ENCODE peak calls at places on chromosomes 3 and 15, in eight cellular contexts. T is IMR-90, Q is brain microvascular endothelial cell, X is stomach, P is breast epithelium, B is neural progenitor cell, W is tibial artery, R is upper lobe of right lung. M is an unnamed sample.
A peak's percentile ranks its signal among the peaks of the same experiment; 100 is the strongest.

GRCh38 chr3:43838877-43839276 is 148.1 kb downstream of the ABHD5 start:
- DNase-seq in T (no peak), Q (no peak), X (no peak), P (no peak), B (no peak), W (no peak), R (no peak), M (no peak)

GRCh38 chr15:99073008-99073714 is 31.7 kb upstream of the SYNM start:
- DNase-seq in T (peak; percentile 5), Q (no peak), X (no peak), P (no peak), B (no peak), W (peak; percentile 34), R (peak; percentile 12), M (no peak)

GRCh38 chr3:132966374-132966773 is 71.8 kb upstream of the TMEM108 start:
- DNase-seq in T (no peak), Q (no peak), X (no peak), P (no peak), B (no peak), W (no peak), R (no peak), M (no peak)

GRCh38 chr3:104437131-104437750 is 929.5 kb upstream of the ALCAM start:
- DNase-seq in T (peak; percentile 53), Q (peak; percentile 72), X (no peak), P (no peak), B (no peak), W (no peak), R (no peak), M (peak; percentile 63)

GRCh38 chr3:185353823-185354614 is 8.9 kb upstream of the MAP3K13 start:
- DNase-seq in T (peak; percentile 37), Q (peak; percentile 34), X (peak; percentile 79), P (peak; percentile 61), B (peak; percentile 93), W (peak; percentile 67), R (no peak), M (no peak)

GRCh38 chr15:88805031-88805780 is 2.0 kb downstream of the ACAN start:
- DNase-seq in T (no peak), Q (no peak), X (no peak), P (no peak), B (no peak), W (no peak), R (no peak), M (no peak)

GRCh38 chr3:83632526-83632925 is 1326.3 kb upstream of the CADM2 start:
- DNase-seq in T (no peak), Q (no peak), X (no peak), P (no peak), B (no peak), W (no peak), R (no peak), M (no peak)

GRCh38 chr3:185558395-185558794 is 6.0 kb upstream of the LIPH start:
- DNase-seq in T (no peak), Q (no peak), X (peak; percentile 87), P (peak; percentile 58), B (no peak), W (no peak), R (peak; percentile 78), M (no peak)

GRCh38 chr3:46905661-46906451 is 28.3 kb downstream of the PTH1R start:
- DNase-seq in T (no peak), Q (no peak), X (no peak), P (no peak), B (no peak), W (peak; percentile 63), R (peak; percentile 50), M (no peak)

GRCh38 chr15:42228036-42228435 is 19.9 kb upstream of the VPS39 start:
- DNase-seq in T (no peak), Q (no peak), X (no peak), P (no peak), B (no peak), W (no peak), R (no peak), M (no peak)

GRCh38 chr15:65792988-65793812 is 1.1 kb upstream of the DENND4A start:
- DNase-seq in T (no peak), Q (no peak), X (no peak), P (no peak), B (no peak), W (no peak), R (no peak), M (no peak)

GRCh38 chr15:60218256-60218655 is 179.5 kb downstream of the ANXA2 start:
- DNase-seq in T (no peak), Q (no peak), X (no peak), P (no peak), B (peak; percentile 56), W (no peak), R (no peak), M (no peak)

GRCh38 chr3:186815490-186815889 is 9.2 kb upstream of the RFC4 start:
- DNase-seq in T (peak; percentile 68), Q (peak; percentile 47), X (no peak), P (no peak), B (no peak), W (no peak), R (no peak), M (no peak)

GRCh38 chr3:173140986-173141385 is at the start of gene SPATA16:
- DNase-seq in T (no peak), Q (no peak), X (no peak), P (no peak), B (no peak), W (peak; percentile 47), R (no peak), M (no peak)

GRCh38 chr15:72991026-72991425 is 61.2 kb upstream of the NEO1 start:
- DNase-seq in T (peak; percentile 40), Q (no peak), X (no peak), P (no peak), B (no peak), W (no peak), R (no peak), M (no peak)

GRCh38 chr3:9280477-9281219 is 31.2 kb upstream of the SRGAP3 start:
- DNase-seq in T (no peak), Q (no peak), X (no peak), P (no peak), B (peak; percentile 80), W (no peak), R (no peak), M (no peak)

GRCh38 chr15:77702211-77702957 is 69.7 kb upstream of the LINGO1 start:
- DNase-seq in T (peak; percentile 18), Q (peak; percentile 5), X (no peak), P (no peak), B (peak; percentile 91), W (no peak), R (no peak), M (peak; percentile 14)

GRCh38 chr3:25635038-25635437 is 29.7 kb downstream of the TOP2B start:
- DNase-seq in T (no peak), Q (no peak), X (no peak), P (no peak), B (no peak), W (no peak), R (no peak), M (no peak)
- H3K36me3 ChIP-seq in T (peaks cover 9% of the 10 kb centered on the region), Q (peaks cover 10% of the 10 kb centered on the region), X (peaks cover 70% of the 10 kb centered on the region), P (peaks cover 10% of the 10 kb centered on the region), B (peaks cover 9% of the 10 kb centered on the region), W (peaks cover 31% of the 10 kb centered on the region), R (peaks cover 77% of the 10 kb centered on the region), M (no peaks in the 10 kb centered on the region)

GRCh38 chr3:14137004-14137403 is 12.2 kb downstream of the TMEM43 start:
- DNase-seq in T (no peak), Q (no peak), X (peak; percentile 67), P (no peak), B (no peak), W (peak; percentile 90), R (no peak), M (no peak)

GRCh38 chr3:14133876-14134275 is 9.0 kb downstream of the TMEM43 start:
- DNase-seq in T (peak; percentile 16), Q (no peak), X (no peak), P (no peak), B (no peak), W (no peak), R (no peak), M (no peak)

GRCh38 chr3:14134291-14134690 is 9.4 kb downstream of the TMEM43 start:
- DNase-seq in T (no peak), Q (no peak), X (no peak), P (no peak), B (no peak), W (no peak), R (no peak), M (no peak)

GRCh38 chr3:14137445-14137844 is 12.6 kb downstream of the TMEM43 start:
- DNase-seq in T (no peak), Q (no peak), X (no peak), P (no peak), B (no peak), W (no peak), R (no peak), M (no peak)

GRCh38 chr3:14135581-14135980 is 10.7 kb downstream of the TMEM43 start:
- DNase-seq in T (no peak), Q (no peak), X (no peak), P (no peak), B (no peak), W (no peak), R (no peak), M (no peak)
- H3K36me3 ChIP-seq in T (peaks cover 83% of the 10 kb centered on the region), Q (peaks cover 71% of the 10 kb centered on the region), X (peaks cover 100% of the 10 kb centered on the region), P (peaks cover 8% of the 10 kb centered on the region), B (no peaks in the 10 kb centered on the region), W (peaks cover 78% of the 10 kb centered on the region), R (peaks cover 95% of the 10 kb centered on the region), M (no peaks in the 10 kb centered on the region)

GRCh38 chr3:57863380-57863779 is 107.3 kb downstream of the SLMAP start:
- DNase-seq in T (no peak), Q (no peak), X (no peak), P (no peak), B (no peak), W (no peak), R (no peak), M (no peak)
- H3K36me3 ChIP-seq in T (peaks cover 9% of the 10 kb centered on the region), Q (peaks cover 8% of the 10 kb centered on the region), X (peaks cover 94% of the 10 kb centered on the region), P (no peaks in the 10 kb centered on the region), B (peaks cover 3% of the 10 kb centered on the region), W (peaks cover 14% of the 10 kb centered on the region), R (peaks cover 78% of the 10 kb centered on the region), M (no peaks in the 10 kb centered on the region)

GRCh38 chr3:170762081-170762480 is 107.9 kb downstream of the RPL22L1 start:
- DNase-seq in T (no peak), Q (no peak), X (no peak), P (no peak), B (no peak), W (no peak), R (no peak), M (no peak)

GRCh38 chr3:170759511-170760173 is 110.4 kb downstream of the RPL22L1 start:
- DNase-seq in T (no peak), Q (no peak), X (no peak), P (no peak), B (no peak), W (no peak), R (no peak), M (no peak)

GRCh38 chr3:170764017-170764416 is 106.0 kb downstream of the RPL22L1 start:
- DNase-seq in T (no peak), Q (no peak), X (no peak), P (no peak), B (no peak), W (no peak), R (no peak), M (no peak)

GRCh38 chr3:170760174-170760526 is 109.8 kb downstream of the RPL22L1 start:
- DNase-seq in T (peak; percentile 40), Q (peak; percentile 42), X (peak; percentile 48), P (no peak), B (no peak), W (no peak), R (no peak), M (no peak)

DNA sequence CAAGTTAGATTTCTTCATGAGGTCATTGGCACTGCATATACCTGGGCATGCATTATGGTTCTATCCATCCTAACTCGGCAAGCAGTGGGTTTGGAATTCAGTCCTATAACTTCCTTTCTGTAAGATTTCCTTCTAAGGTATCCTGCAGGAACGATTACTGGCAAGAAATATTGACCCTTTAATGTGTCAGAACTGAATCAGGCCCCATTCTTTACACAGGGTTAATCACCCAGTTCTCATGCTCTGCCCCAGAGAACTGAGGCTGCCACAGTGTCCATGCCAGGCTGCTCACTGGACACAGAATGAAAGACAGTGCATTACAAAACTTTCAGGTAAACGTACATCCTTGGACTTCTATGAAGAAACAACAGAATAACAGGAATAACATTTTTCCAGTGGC is 108.9 kb downstream of the RPL22L1 start:
- DNase-seq in T (no peak), Q (no peak), X (no peak), P (no peak), B (no peak), W (no peak), R (no peak), M (no peak)
- H3K36me3 ChIP-seq in T (no peaks in the 10 kb centered on the region), Q (no peaks in the 10 kb centered on the region), X (no peaks in the 10 kb centered on the region), P (no peaks in the 10 kb centered on the region), B (no peaks in the 10 kb centered on the region), W (no peaks in the 10 kb centered on the region), R (no peaks in the 10 kb centered on the region), M (no peaks in the 10 kb centered on the region)

M was measured in kidney epithelial cell.